ENCODE peak calls at places on chromosomes 13 and 19, in seven cellular contexts. O is psoas muscle, D is tibial nerve, G is cardiac muscle cell, L is astrocyte, R is upper lobe of right lung, N is mucosa of descending colon. S is an unnamed sample.
A peak's percentile ranks its signal among the peaks of the same experiment; 100 is the strongest.

GRCh38 chr13:113762538-113762937 is 3.5 kb downstream of the TMEM255B start:
- DNase-seq in O (no peak), D (no peak), G (no peak), L (no peak), R (peak; percentile 28), N (no peak), S (no peak)

GRCh38 chr19:32387701-32388392 is 17.7 kb upstream of the DPY19L3 start:
- DNase-seq in O (no peak), D (no peak), G (no peak), L (peak; percentile 61), R (no peak), N (peak; percentile 43), S (peak; percentile 59)

GRCh38 chr13:78689011-78689410 is 30.1 kb upstream of the OBI1 start:
- DNase-seq in O (no peak), D (no peak), G (peak; percentile 6), L (no peak), R (no peak), N (no peak), S (no peak)

GRCh38 chr13:70668983-70669382 is 560.7 kb upstream of the KLHL1 start:
- DNase-seq in O (no peak), D (no peak), G (no peak), L (no peak), R (no peak), N (no peak), S (no peak)

GRCh38 chr19:54415208-54415900 is at the start of gene TTYH1:
- DNase-seq in O (no peak), D (no peak), G (no peak), L (no peak), R (no peak), N (no peak), S (no peak)

GRCh38 chr13:79194272-79194671 is 211.8 kb downstream of the RBM26 start:
- DNase-seq in O (no peak), D (no peak), G (no peak), L (no peak), R (no peak), N (no peak), S (peak; percentile 8)

GRCh38 chr13:102045713-102046112 is 356.1 kb downstream of the FGF14 start:
- DNase-seq in O (no peak), D (no peak), G (peak; percentile 14), L (no peak), R (no peak), N (no peak), S (no peak)

GRCh38 chr19:46372901-46373572 is 26.1 kb downstream of the PPP5C start:
- DNase-seq in O (no peak), D (no peak), G (no peak), L (peak; percentile 47), R (peak; percentile 60), N (no peak), S (no peak)

GRCh38 chr19:13830761-13831481 is 35.7 kb downstream of the ZSWIM4 start:
- DNase-seq in O (no peak), D (no peak), G (no peak), L (no peak), R (no peak), N (peak; percentile 25), S (no peak)

GRCh38 chr13:46551410-46552301 is 1.3 kb upstream of the LRCH1 start:
- DNase-seq in O (peak; percentile 90), D (peak; percentile 71), G (peak; percentile 83), L (peak; percentile 54), R (peak; percentile 89), N (peak; percentile 89), S (peak; percentile 88)

GRCh38 chr19:54192972-54193371 is 1.9 kb downstream of the TSEN34 start:
- DNase-seq in O (no peak), D (no peak), G (no peak), L (no peak), R (no peak), N (no peak), S (no peak)

GRCh38 chr13:63435668-63436275 is 2020.1 kb upstream of the PCDH20 start:
- DNase-seq in O (no peak), D (no peak), G (no peak), L (peak; percentile 100), R (no peak), N (no peak), S (no peak)

GRCh38 chr13:42709276-42709675 is 72.1 kb upstream of the FAM216B start:
- DNase-seq in O (no peak), D (no peak), G (no peak), L (no peak), R (no peak), N (no peak), S (no peak)
- H3K4me1 ChIP-seq in O (no peaks in the 10 kb centered on the region), D (no peaks in the 10 kb centered on the region), G (peaks cover 10% of the 10 kb centered on the region), L (no peaks in the 10 kb centered on the region), R (no peaks in the 10 kb centered on the region), N (no peaks in the 10 kb centered on the region), S (no peaks in the 10 kb centered on the region)

DNA sequence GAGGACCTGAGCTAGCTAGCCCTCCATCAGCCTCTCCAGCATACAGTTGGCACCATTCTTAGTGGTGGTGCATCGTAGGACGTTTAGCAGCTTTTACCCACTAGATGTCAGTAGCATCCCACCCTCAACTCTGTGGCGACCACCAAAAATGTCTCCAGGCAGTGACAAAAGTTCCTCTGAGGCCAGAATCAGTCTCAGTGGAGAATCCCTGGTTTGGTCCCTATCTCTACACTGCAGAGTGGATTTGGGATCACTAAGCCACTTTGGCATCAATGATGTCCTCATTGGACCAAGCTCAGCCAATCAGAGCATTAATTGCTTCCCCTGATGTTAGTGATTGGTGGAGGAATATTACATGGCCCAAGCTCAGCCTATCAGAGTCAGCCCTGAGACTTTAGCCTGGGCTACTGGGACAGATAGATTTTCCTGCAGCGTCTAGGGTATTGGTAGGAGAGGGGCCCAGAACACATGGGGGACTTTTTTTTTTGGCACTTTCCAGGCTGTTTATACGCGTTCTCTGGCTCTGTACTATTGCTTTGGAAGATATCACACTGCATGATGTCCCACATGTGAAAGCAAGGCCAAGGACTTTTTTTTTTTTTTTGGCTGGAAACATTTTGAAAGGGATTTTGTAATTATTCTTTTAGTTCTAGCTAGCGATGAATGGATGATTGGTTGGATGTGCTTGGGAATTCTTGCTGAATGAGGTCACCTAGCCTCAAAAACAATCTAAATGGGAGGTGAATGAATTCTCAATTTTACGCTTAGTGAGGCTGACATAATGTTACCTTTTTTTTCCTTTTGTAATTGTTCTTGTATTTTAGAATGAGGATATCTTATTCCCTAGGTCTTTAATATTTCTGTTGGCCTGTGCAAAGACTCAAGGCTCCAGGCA is 7.0 kb downstream of the TMEM221 start:
- DNase-seq in O (no peak), D (no peak), G (peak; percentile 22), L (peak; percentile 68), R (no peak), N (no peak), S (no peak)
- TF ChIP-seq CTCF in O (peak; percentile 24), D (peak; percentile 21), G (peak; percentile 29), L (peak; percentile 50), R (peak; percentile 33), N (no peak), S (peak; percentile 17)

GRCh38 chr19:41896581-41896942 is 13.6 kb downstream of the ARHGEF1 start:
- DNase-seq in O (no peak), D (no peak), G (no peak), L (no peak), R (no peak), N (no peak), S (no peak)

GRCh38 chr19:41898235-41898634 is 15.3 kb downstream of the ARHGEF1 start:
- DNase-seq in O (no peak), D (no peak), G (no peak), L (no peak), R (no peak), N (no peak), S (no peak)

GRCh38 chr19:41897181-41897580 is 14.2 kb downstream of the ARHGEF1 start:
- DNase-seq in O (no peak), D (no peak), G (no peak), L (no peak), R (no peak), N (no peak), S (no peak)

GRCh38 chr19:41895745-41896580 is 13.0 kb downstream of the ARHGEF1 start:
- DNase-seq in O (no peak), D (no peak), G (no peak), L (no peak), R (no peak), N (no peak), S (no peak)

DNA sequence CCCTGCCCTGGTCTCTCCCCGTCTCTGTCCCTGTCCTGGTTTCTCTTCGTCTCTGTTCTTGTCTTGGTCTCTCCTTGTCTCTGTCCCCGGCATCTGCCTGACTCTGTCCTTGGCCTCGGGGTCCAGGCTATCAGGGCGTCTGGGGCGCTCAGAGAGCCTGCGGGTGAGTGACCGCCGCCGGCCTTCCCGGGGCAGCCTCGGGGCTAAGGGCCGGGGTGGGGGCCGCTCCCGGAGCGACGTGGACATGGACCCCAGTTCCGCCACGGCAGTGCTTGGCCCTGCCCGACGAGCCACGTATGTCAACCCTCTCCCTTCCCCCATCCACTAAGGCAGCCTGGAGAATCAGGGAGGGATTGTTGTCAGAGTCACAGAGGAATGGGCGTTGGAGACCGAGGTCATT is 14.8 kb downstream of the ARHGEF1 start:
- DNase-seq in O (no peak), D (no peak), G (no peak), L (no peak), R (no peak), N (no peak), S (no peak)
- H3K4me1 ChIP-seq in O (no peaks in the 10 kb centered on the region), D (no peaks in the 10 kb centered on the region), G (no peaks in the 10 kb centered on the region), L (no peaks in the 10 kb centered on the region), R (no peaks in the 10 kb centered on the region), N (no peaks in the 10 kb centered on the region), S (no peaks in the 10 kb centered on the region)

GRCh38 chr13:51047434-51048165 is 63.5 kb downstream of the C13orf42 start:
- DNase-seq in O (no peak), D (no peak), G (no peak), L (no peak), R (no peak), N (no peak), S (no peak)
- TF ChIP-seq CTCF in O (no peak), D (no peak), G (no peak), L (no peak), R (no peak), N (no peak), S (no peak)

GRCh38 chr13:27667946-27668345 is 46.3 kb downstream of the POLR1D start:
- DNase-seq in O (peak; percentile 52), D (no peak), G (peak; percentile 63), L (peak; percentile 30), R (no peak), N (no peak), S (no peak)
- H3K4me1 ChIP-seq in O (peaks cover 10% of the 10 kb centered on the region), D (no peaks in the 10 kb centered on the region), G (peaks cover 27% of the 10 kb centered on the region), L (no peaks in the 10 kb centered on the region), R (no peaks in the 10 kb centered on the region), N (no peaks in the 10 kb centered on the region), S (no peaks in the 10 kb centered on the region)

DNA sequence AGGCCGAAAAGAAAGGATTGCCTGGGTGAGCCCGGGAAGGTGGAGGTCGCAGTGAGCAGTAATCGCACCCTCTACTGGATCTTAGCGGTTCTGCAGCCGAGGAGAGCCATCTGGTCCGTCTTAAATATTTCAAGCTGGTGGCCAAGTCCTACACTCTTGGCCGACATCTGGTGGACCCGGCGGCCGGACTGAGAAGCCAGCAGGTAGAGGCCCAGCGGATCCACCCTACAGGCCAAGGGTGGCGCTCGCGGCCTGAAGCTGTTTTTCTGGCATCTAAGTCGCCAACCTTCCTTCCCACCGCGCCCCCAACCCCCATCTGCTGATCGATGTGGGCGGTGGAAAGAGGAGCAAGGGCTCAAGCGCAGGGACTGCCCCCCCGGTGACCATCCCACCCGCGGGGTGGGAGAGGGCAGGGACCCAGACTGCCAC is 46.5 kb upstream of the ZNF730 start:
- DNase-seq in O (peak; percentile 60), D (no peak), G (no peak), L (no peak), R (no peak), N (peak; percentile 26), S (peak; percentile 11)
- TF ChIP-seq CTCF in O (peak; percentile 29), D (no peak), G (peak; percentile 57), L (peak; percentile 24), R (peak; percentile 37), N (no peak), S (no peak)